ENCODE peak calls at places on chromosomes 2 and 18, in seven cellular contexts. R is ovary, T is A549, H is uterus, U is K562, O is esophagus squamous epithelium, E is HCT116. P is an unnamed sample.

GRCh38 chr18:29969876-29970275 is 1072.7 kb downstream of the DSC3 start:
- DNase-seq in H (no peak), E (no peak), R (no peak), U (no peak), T (no peak), O (no peak), P (no peak)

GRCh38 chr2:78418041-78418440 is 607.5 kb upstream of the REG3G start:
- DNase-seq in E (no peak), U (no peak), H (no peak), T (no peak), R (no peak), O (no peak), P (no peak)

GRCh38 chr18:31590570-31590969 is 1.1 kb upstream of the TTR start:
- DNase-seq in E (no peak), T (no peak), H (no peak), U (no peak), R (no peak), O (no peak), P (no peak)

GRCh38 chr2:234427081-234428058 is 69.5 kb downstream of the ARL4C start:
- DNase-seq in E (no peak), O (no peak), H (no peak), T (no peak), U (no peak), R (no peak), P (no peak)

GRCh38 chr2:43209204-43209717 is 17.1 kb downstream of the ZFP36L2 start:
- DNase-seq in U (no peak), O (no peak), H (no peak), T (no peak), E (no peak), R (no peak), P (no peak)

GRCh38 chr2:208129804-208130712 is at the start of gene CRYGC:
- DNase-seq in H (no peak), O (no peak), T (no peak), U (no peak), R (no peak), E (no peak), P (no peak)

GRCh38 chr2:172021955-172022354 is 22.2 kb downstream of the METAP1D start:
- DNase-seq in E (no peak), H (no peak), T (no peak), O (no peak), U (no peak), R (no peak), P (no peak)

GRCh38 chr2:88006912-88007439 is 9.4 kb downstream of the RNU2-63P start:
- DNase-seq in U (no peak), O (no peak), T (no peak), R (no peak), H (no peak), E (no peak), P (no peak)

GRCh38 chr18:46042571-46043123 is 29.4 kb downstream of the PSTPIP2 start:
- DNase-seq in H (no peak), R (no peak), O (no peak), T (no peak), U (no peak), E (no peak), P (no peak)

GRCh38 chr18:22293417-22293816 is 124.0 kb downstream of the GATA6 start:
- DNase-seq in R (no peak), H (no peak), O (no peak), E (no peak), U (no peak), T (no peak), P (no peak)

GRCh38 chr18:22018366-22018765 is 151.0 kb upstream of the GATA6 start:
- DNase-seq in O (no peak), E (no peak), H (no peak), T (no peak), U (no peak), R (no peak), P (no peak)

GRCh38 chr2:169767243-169767888 is 31.3 kb upstream of the SSB start:
- DNase-seq in E (peak), R (peak), O (no peak), H (peak), U (peak), T (peak), P (no peak)

GRCh38 chr18:64972545-64972944 is 778.3 kb upstream of the CDH7 start:
- DNase-seq in E (no peak), R (no peak), O (no peak), T (no peak), H (no peak), U (no peak), P (no peak)

GRCh38 chr18:35241523-35241804 is 630 bp downstream of the ZNF397 start:
- DNase-seq in E (no peak), U (no peak), O (no peak), T (no peak), R (no peak), H (no peak), P (no peak)

GRCh38 chr2:86622409-86622877 is 1.2 kb downstream of the RNF103 start:
- DNase-seq in H (peak), O (peak), T (no peak), U (peak), E (no peak), R (peak), P (peak)

GRCh38 chr2:11187083-11187619 is 31.9 kb downstream of the SLC66A3 start:
- DNase-seq in R (no peak), H (no peak), O (no peak), E (peak), T (no peak), U (no peak), P (no peak)

GRCh38 chr18:13513015-13513414 is 213.3 kb downstream of the FAM210A start:
- DNase-seq in E (no peak), O (no peak), T (no peak), R (no peak), U (no peak), H (no peak), P (no peak)

GRCh38 chr18:77105680-77106079 is 26.9 kb downstream of the MBP start:
- DNase-seq in U (no peak), T (no peak), E (no peak), H (no peak), R (no peak), O (no peak), P (peak)

GRCh38 chr2:67879586-67880290 is 183.1 kb downstream of the C1D start:
- DNase-seq in E (no peak), O (no peak), R (no peak), T (no peak), U (no peak), H (no peak), P (no peak)

GRCh38 chr2:241378816-241379215 is 22.7 kb downstream of the FARP2 start:
- DNase-seq in H (no peak), E (no peak), R (no peak), T (no peak), U (no peak), O (no peak), P (no peak)

GRCh38 chr2:120397362-120397811 is 51.5 kb downstream of the INHBB start:
- DNase-seq in R (no peak), T (peak), H (no peak), E (no peak), O (no peak), U (no peak), P (no peak)

GRCh38 chr2:237752761-237753165 is 45.8 kb upstream of the RBM44 start:
- DNase-seq in O (no peak), H (no peak), E (no peak), R (no peak), T (no peak), U (no peak), P (peak)

GRCh38 chr2:221975151-221975550 is 323.6 kb downstream of the PAX3 start:
- DNase-seq in E (no peak), O (no peak), R (no peak), T (no peak), H (no peak), U (no peak), P (no peak)

GRCh38 chr2:20623741-20624155 is 27.1 kb downstream of the HS1BP3 start:
- DNase-seq in R (peak), O (no peak), H (peak), U (no peak), T (no peak), E (no peak), P (peak)

DNA sequence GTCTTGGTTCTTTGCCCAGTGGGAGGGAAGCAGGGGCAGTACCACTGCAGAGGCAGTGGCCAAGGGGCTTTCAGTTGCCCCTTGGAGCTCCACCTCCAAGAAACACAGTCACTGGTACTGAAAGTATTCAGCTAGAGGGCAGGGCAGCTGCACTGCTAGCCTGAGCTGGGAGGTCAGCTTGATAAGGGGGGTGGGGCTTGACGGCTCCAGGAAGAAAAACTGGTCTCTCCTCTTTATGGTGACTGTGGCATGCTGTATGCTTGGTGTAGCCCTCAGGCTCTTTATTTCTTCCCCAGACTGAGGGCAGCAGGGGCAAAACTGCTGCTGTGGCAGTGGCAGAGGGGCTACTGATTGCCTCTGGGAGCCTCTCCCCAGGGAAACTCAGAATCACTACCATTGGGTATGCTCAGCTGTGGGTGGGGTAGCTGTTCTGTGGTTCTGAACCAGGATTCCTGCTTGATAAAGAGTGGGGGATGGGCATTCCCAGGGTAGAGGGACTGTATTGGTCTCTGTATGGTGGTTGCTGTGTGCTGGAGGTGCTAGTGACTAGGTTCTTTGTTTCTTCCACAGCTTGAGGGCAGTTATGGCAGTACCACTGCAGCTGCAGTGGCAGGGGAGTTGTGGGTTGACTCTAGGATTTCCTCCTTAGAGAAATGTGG is 134.6 kb upstream of the SCN7A start:
- DNase-seq in O (no peak), H (no peak), R (no peak), T (no peak), E (no peak), U (no peak), P (no peak)
- TF ChIP-seq CTCF in O (no peak), H (no peak), R (no peak), T (no peak), E (no peak), U (no peak), P (no peak)

GRCh38 chr2:111534816-111535803 is 348.9 kb downstream of the ANAPC1 start:
- DNase-seq in T (no peak), R (no peak), U (no peak), H (peak), O (no peak), E (no peak), P (no peak)
- H3K4me3 ChIP-seq in T (no peak), R (no peak), U (no peak), H (no peak), O (no peak), E (no peak), P (no peak)

GRCh38 chr2:164224007-164224406 is 397.3 kb downstream of the GRB14 start:
- DNase-seq in T (no peak), U (no peak), R (no peak), O (no peak), H (no peak), E (no peak), P (no peak)
- TF ChIP-seq POLR2A in T (no peak), U (no peak), R (no peak), O (no peak), H (no peak), E (no peak), P (no peak)

GRCh38 chr18:50659091-50660003 is 99.5 kb downstream of the MAPK4 start:
- DNase-seq in T (peak), U (no peak), H (no peak), E (peak), R (no peak), O (no peak), P (peak)
- TF ChIP-seq CTCF in T (no peak), U (no peak), H (no peak), E (peak), R (no peak), O (no peak), P (no peak)

GRCh38 chr18:8962192-8962772 is 140.2 kb upstream of the NDUFV2 start:
- DNase-seq in R (no peak), H (no peak), O (no peak), U (no peak), E (no peak), T (no peak), P (no peak)

GRCh38 chr18:8960740-8961657 is 141.5 kb upstream of the NDUFV2 start:
- DNase-seq in H (no peak), O (no peak), U (no peak), R (no peak), E (no peak), T (peak), P (no peak)

GRCh38 chr18:8963876-8964275 is 138.6 kb upstream of the NDUFV2 start:
- DNase-seq in H (no peak), R (no peak), U (no peak), E (no peak), T (no peak), O (no peak), P (no peak)

GRCh38 chr18:8965398-8965797 is 137.1 kb upstream of the NDUFV2 start:
- DNase-seq in O (no peak), U (no peak), H (no peak), E (no peak), R (no peak), T (no peak), P (no peak)

GRCh38 chr18:8962906-8963635 is 139.4 kb upstream of the NDUFV2 start:
- DNase-seq in R (no peak), O (no peak), T (no peak), U (no peak), H (no peak), E (no peak), P (no peak)
- H3K4me3 ChIP-seq in R (no peak), O (no peak), T (no peak), U (no peak), H (no peak), E (no peak), P (no peak)

GRCh38 chr2:219499058-219499307 is 292 bp downstream of the GMPPA start:
- DNase-seq in O (no peak), U (no peak), H (no peak), T (no peak), R (no peak), E (no peak), P (no peak)
- TF ChIP-seq POLR2A in O (no peak), U (no peak), H (no peak), T (no peak), R (no peak), E (no peak), P (no peak)

DNA sequence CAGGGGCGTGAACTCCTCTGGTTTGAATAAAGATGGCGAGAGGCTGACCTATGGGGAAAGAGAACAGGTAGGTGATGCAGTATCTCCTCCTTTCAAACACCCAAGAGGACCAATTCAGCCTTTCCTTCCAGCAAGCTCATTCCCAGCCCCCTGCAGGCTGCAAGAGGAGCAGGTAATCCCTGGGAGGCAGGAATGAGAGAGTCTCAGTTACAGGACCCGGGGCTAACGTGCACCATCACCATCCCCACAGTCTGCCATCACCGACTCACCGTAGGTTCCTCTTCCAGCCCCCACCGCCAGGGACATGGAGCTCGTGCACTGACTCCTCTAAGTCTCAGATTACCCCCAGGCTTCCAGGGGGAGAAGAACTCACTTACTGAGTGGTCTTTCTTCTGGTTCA is 26.7 kb downstream of the XDH start:
- DNase-seq in U (no peak), E (no peak), R (no peak), T (no peak), O (no peak), H (no peak), P (no peak)
- TF ChIP-seq CTCF in U (no peak), E (no peak), R (no peak), T (no peak), O (no peak), H (no peak), P (no peak)

GRCh38 chr18:62420513-62421209 is 95.6 kb downstream of the TNFRSF11A start:
- DNase-seq in E (no peak), H (no peak), U (peak), R (no peak), O (no peak), T (peak), P (no peak)
- H3K4me3 ChIP-seq in E (no peak), H (no peak), U (peak), R (no peak), O (peak), T (no peak), P (no peak)

GRCh38 chr2:112541315-112542122 is 746 bp upstream of the POLR1B start:
- DNase-seq in H (no peak), U (peak), T (peak), O (peak), R (peak), E (no peak), P (peak)
- TF ChIP-seq POLR2A in H (no peak), U (no peak), T (peak), O (peak), R (no peak), E (peak), P (no peak)

GRCh38 chr18:1917141-1917540 is 654.2 kb downstream of the METTL4 start:
- DNase-seq in T (no peak), H (no peak), U (no peak), O (no peak), R (no peak), E (no peak), P (no peak)

GRCh38 chr18:1917546-1917945 is 653.8 kb downstream of the METTL4 start:
- DNase-seq in H (no peak), U (no peak), E (no peak), O (no peak), R (no peak), T (no peak), P (no peak)

GRCh38 chr18:1914489-1914888 is 656.8 kb downstream of the METTL4 start:
- DNase-seq in R (no peak), E (peak), U (peak), O (no peak), T (peak), H (no peak), P (no peak)
- TF ChIP-seq CTCF in R (no peak), E (peak), U (peak), O (no peak), T (peak), H (no peak), P (no peak)

P was measured in lower leg skin.